ENCODE peak calls at places on chromosomes 2 and 18, in ten cellular contexts. One of them, this sample, is unnamed.

GRCh38 chr2:191933307-191934105 is 86.6 kb upstream of the CAVIN2 start:
- DNase-seq in prostate gland: no peak
- DNase-seq in CD4-positive, alpha-beta T cell: no peak
- DNase-seq in HL-60: no peak
- DNase-seq in osteoblast: no peak
- DNase-seq in upper lobe of right lung: no peak
- DNase-seq in aorta: no peak
- DNase-seq in psoas muscle: no peak
- DNase-seq in Peyer's patch: no peak
- DNase-seq in breast epithelium: no peak
- DNase-seq in this sample: peak

GRCh38 chr2:232473467-232473890 is 14.2 kb downstream of the ECEL1 start:
- DNase-seq in prostate gland: no peak
- DNase-seq in CD4-positive, alpha-beta T cell: no peak
- DNase-seq in HL-60: no peak
- DNase-seq in osteoblast: no peak
- DNase-seq in upper lobe of right lung: peak
- DNase-seq in aorta: no peak
- DNase-seq in psoas muscle: no peak
- DNase-seq in Peyer's patch: no peak
- DNase-seq in breast epithelium: no peak
- DNase-seq in this sample: peak

GRCh38 chr2:127256381-127256780 is 36.3 kb upstream of the CYP27C1 start:
- DNase-seq in prostate gland: no peak
- DNase-seq in CD4-positive, alpha-beta T cell: no peak
- DNase-seq in HL-60: no peak
- DNase-seq in osteoblast: no peak
- DNase-seq in upper lobe of right lung: no peak
- DNase-seq in aorta: no peak
- DNase-seq in psoas muscle: no peak
- DNase-seq in Peyer's patch: no peak
- DNase-seq in breast epithelium: no peak
- DNase-seq in this sample: no peak

GRCh38 chr2:35503311-35503710 is 852.3 kb upstream of the CRIM1 start:
- DNase-seq in prostate gland: no peak
- DNase-seq in CD4-positive, alpha-beta T cell: no peak
- DNase-seq in HL-60: no peak
- DNase-seq in osteoblast: no peak
- DNase-seq in upper lobe of right lung: no peak
- DNase-seq in aorta: no peak
- DNase-seq in psoas muscle: no peak
- DNase-seq in Peyer's patch: no peak
- DNase-seq in breast epithelium: no peak
- DNase-seq in this sample: no peak

GRCh38 chr2:30184035-30184434 is 37.2 kb downstream of the YPEL5 start:
- DNase-seq in prostate gland: no peak
- DNase-seq in CD4-positive, alpha-beta T cell: no peak
- DNase-seq in HL-60: no peak
- DNase-seq in osteoblast: no peak
- DNase-seq in upper lobe of right lung: no peak
- DNase-seq in aorta: no peak
- DNase-seq in psoas muscle: no peak
- DNase-seq in Peyer's patch: no peak
- DNase-seq in breast epithelium: no peak
- DNase-seq in this sample: no peak

GRCh38 chr2:172288603-172289002 is 138.8 kb upstream of the ITGA6 start:
- DNase-seq in prostate gland: no peak
- DNase-seq in CD4-positive, alpha-beta T cell: no peak
- DNase-seq in HL-60: no peak
- DNase-seq in osteoblast: peak
- DNase-seq in upper lobe of right lung: no peak
- DNase-seq in aorta: no peak
- DNase-seq in psoas muscle: no peak
- DNase-seq in Peyer's patch: no peak
- DNase-seq in breast epithelium: no peak
- DNase-seq in this sample: peak

GRCh38 chr2:239991689-239992314 is 33.3 kb downstream of the NDUFA10 start:
- DNase-seq in prostate gland: peak
- DNase-seq in CD4-positive, alpha-beta T cell: no peak
- DNase-seq in HL-60: peak
- DNase-seq in osteoblast: peak
- DNase-seq in upper lobe of right lung: no peak
- DNase-seq in aorta: no peak
- DNase-seq in psoas muscle: no peak
- DNase-seq in Peyer's patch: no peak
- DNase-seq in breast epithelium: no peak
- DNase-seq in this sample: peak

GRCh38 chr2:102122115-102122514 is 20.4 kb upstream of the IL1R1 start:
- DNase-seq in prostate gland: no peak
- DNase-seq in CD4-positive, alpha-beta T cell: no peak
- DNase-seq in HL-60: no peak
- DNase-seq in osteoblast: peak
- DNase-seq in upper lobe of right lung: no peak
- DNase-seq in aorta: no peak
- DNase-seq in psoas muscle: no peak
- DNase-seq in Peyer's patch: no peak
- DNase-seq in breast epithelium: no peak
- DNase-seq in this sample: peak

GRCh38 chr2:223247136-223247535 is 195.1 kb downstream of the KCNE4 start:
- DNase-seq in prostate gland: no peak
- DNase-seq in CD4-positive, alpha-beta T cell: no peak
- DNase-seq in HL-60: peak
- DNase-seq in osteoblast: peak
- DNase-seq in upper lobe of right lung: no peak
- DNase-seq in aorta: no peak
- DNase-seq in psoas muscle: no peak
- DNase-seq in Peyer's patch: no peak
- DNase-seq in breast epithelium: no peak
- DNase-seq in this sample: peak

GRCh38 chr18:1370552-1370951 is 465.9 kb downstream of the ADCYAP1 start:
- DNase-seq in prostate gland: no peak
- DNase-seq in CD4-positive, alpha-beta T cell: no peak
- DNase-seq in HL-60: no peak
- DNase-seq in osteoblast: no peak
- DNase-seq in upper lobe of right lung: no peak
- DNase-seq in aorta: no peak
- DNase-seq in psoas muscle: no peak
- DNase-seq in Peyer's patch: no peak
- DNase-seq in breast epithelium: no peak
- DNase-seq in this sample: no peak

GRCh38 chr18:23306842-23307241 is 146.2 kb upstream of the RIOK3 start:
- DNase-seq in prostate gland: no peak
- DNase-seq in CD4-positive, alpha-beta T cell: no peak
- DNase-seq in HL-60: no peak
- DNase-seq in osteoblast: no peak
- DNase-seq in upper lobe of right lung: no peak
- DNase-seq in aorta: no peak
- DNase-seq in psoas muscle: no peak
- DNase-seq in Peyer's patch: no peak
- DNase-seq in breast epithelium: no peak
- DNase-seq in this sample: no peak

GRCh38 chr2:72893594-72894319 is 6.5 kb downstream of the SPR start:
- DNase-seq in prostate gland: no peak
- DNase-seq in CD4-positive, alpha-beta T cell: no peak
- DNase-seq in HL-60: peak
- DNase-seq in osteoblast: peak
- DNase-seq in upper lobe of right lung: no peak
- DNase-seq in aorta: peak
- DNase-seq in psoas muscle: no peak
- DNase-seq in Peyer's patch: no peak
- DNase-seq in breast epithelium: no peak
- DNase-seq in this sample: peak

GRCh38 chr2:42048318-42049251 is 764 bp downstream of the PKDCC start:
- DNase-seq in prostate gland: no peak
- DNase-seq in CD4-positive, alpha-beta T cell: no peak
- DNase-seq in HL-60: no peak
- DNase-seq in osteoblast: peak
- DNase-seq in upper lobe of right lung: peak
- DNase-seq in aorta: peak
- DNase-seq in psoas muscle: peak
- DNase-seq in Peyer's patch: no peak
- DNase-seq in breast epithelium: no peak
- DNase-seq in this sample: no peak

GRCh38 chr2:142188562-142188961 is 57.7 kb upstream of the LRP1B start:
- DNase-seq in prostate gland: no peak
- DNase-seq in CD4-positive, alpha-beta T cell: no peak
- DNase-seq in HL-60: no peak
- DNase-seq in osteoblast: no peak
- DNase-seq in upper lobe of right lung: no peak
- DNase-seq in aorta: no peak
- DNase-seq in psoas muscle: no peak
- DNase-seq in Peyer's patch: no peak
- DNase-seq in breast epithelium: no peak
- DNase-seq in this sample: no peak

GRCh38 chr2:223100061-223100511 is 48.1 kb downstream of the KCNE4 start:
- DNase-seq in prostate gland: no peak
- DNase-seq in CD4-positive, alpha-beta T cell: no peak
- DNase-seq in HL-60: no peak
- DNase-seq in osteoblast: peak
- DNase-seq in upper lobe of right lung: no peak
- DNase-seq in aorta: peak
- DNase-seq in psoas muscle: peak
- DNase-seq in Peyer's patch: no peak
- DNase-seq in breast epithelium: peak
- DNase-seq in this sample: peak

GRCh38 chr2:105597011-105597830 is 147.5 kb upstream of the NCK2 start:
- DNase-seq in prostate gland: no peak
- DNase-seq in CD4-positive, alpha-beta T cell: no peak
- DNase-seq in HL-60: no peak
- DNase-seq in osteoblast: no peak
- DNase-seq in upper lobe of right lung: no peak
- DNase-seq in aorta: no peak
- DNase-seq in psoas muscle: no peak
- DNase-seq in Peyer's patch: no peak
- DNase-seq in breast epithelium: no peak
- DNase-seq in this sample: no peak

GRCh38 chr2:28780496-28780895 is 28.9 kb downstream of the PPP1CB start:
- DNase-seq in prostate gland: no peak
- DNase-seq in CD4-positive, alpha-beta T cell: no peak
- DNase-seq in HL-60: no peak
- DNase-seq in osteoblast: no peak
- DNase-seq in upper lobe of right lung: no peak
- DNase-seq in aorta: no peak
- DNase-seq in psoas muscle: no peak
- DNase-seq in Peyer's patch: no peak
- DNase-seq in breast epithelium: no peak
- DNase-seq in this sample: no peak

DNA sequence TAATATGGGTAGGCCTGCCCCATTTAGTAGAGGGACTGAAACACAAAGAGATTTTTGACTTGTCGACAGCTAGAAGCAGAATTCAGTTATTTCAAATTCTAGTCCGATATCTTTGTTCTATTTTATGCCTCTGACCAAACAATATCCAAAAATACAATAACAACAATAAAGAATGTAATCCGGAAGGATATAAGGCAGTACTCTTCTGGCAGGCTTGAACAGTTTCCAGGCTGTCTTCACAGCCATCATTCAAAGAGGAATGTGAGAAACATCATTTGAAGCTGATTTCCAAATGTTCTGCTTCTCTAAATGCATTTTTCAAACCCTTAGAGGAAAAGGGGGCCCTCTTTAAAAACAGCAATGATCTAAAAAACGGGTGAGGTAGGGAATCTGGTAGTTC is 36.7 kb upstream of the SPTBN1 start:
- DNase-seq in prostate gland: no peak
- DNase-seq in CD4-positive, alpha-beta T cell: no peak
- DNase-seq in HL-60: no peak
- DNase-seq in osteoblast: no peak
- DNase-seq in upper lobe of right lung: no peak
- DNase-seq in aorta: no peak
- DNase-seq in psoas muscle: no peak
- DNase-seq in Peyer's patch: no peak
- DNase-seq in breast epithelium: no peak
- DNase-seq in this sample: no peak
- H3K27ac ChIP-seq in prostate gland: no peak
- H3K27ac ChIP-seq in CD4-positive, alpha-beta T cell: no peak
- H3K27ac ChIP-seq in HL-60: no peak
- H3K27ac ChIP-seq in osteoblast: no peak
- H3K27ac ChIP-seq in upper lobe of right lung: peak
- H3K27ac ChIP-seq in aorta: no peak
- H3K27ac ChIP-seq in psoas muscle: peak
- H3K27ac ChIP-seq in Peyer's patch: no peak
- H3K27ac ChIP-seq in breast epithelium: no peak
- H3K27ac ChIP-seq in this sample: no peak

GRCh38 chr2:199309411-199309810 is 148.3 kb downstream of the SATB2 start:
- DNase-seq in prostate gland: no peak
- DNase-seq in CD4-positive, alpha-beta T cell: no peak
- DNase-seq in HL-60: no peak
- DNase-seq in osteoblast: no peak
- DNase-seq in upper lobe of right lung: no peak
- DNase-seq in aorta: no peak
- DNase-seq in psoas muscle: no peak
- DNase-seq in Peyer's patch: no peak
- DNase-seq in breast epithelium: no peak
- DNase-seq in this sample: no peak
- H3K27ac ChIP-seq in prostate gland: no peak
- H3K27ac ChIP-seq in CD4-positive, alpha-beta T cell: no peak
- H3K27ac ChIP-seq in HL-60: no peak
- H3K27ac ChIP-seq in osteoblast: no peak
- H3K27ac ChIP-seq in upper lobe of right lung: no peak
- H3K27ac ChIP-seq in aorta: no peak
- H3K27ac ChIP-seq in psoas muscle: no peak
- H3K27ac ChIP-seq in Peyer's patch: no peak
- H3K27ac ChIP-seq in breast epithelium: no peak
- H3K27ac ChIP-seq in this sample: no peak

GRCh38 chr2:39266139-39266805 is 22.5 kb upstream of the CDKL4 start:
- DNase-seq in prostate gland: no peak
- DNase-seq in CD4-positive, alpha-beta T cell: no peak
- DNase-seq in HL-60: no peak
- DNase-seq in osteoblast: peak
- DNase-seq in upper lobe of right lung: no peak
- DNase-seq in aorta: no peak
- DNase-seq in psoas muscle: no peak
- DNase-seq in Peyer's patch: no peak
- DNase-seq in breast epithelium: no peak
- DNase-seq in this sample: peak
- H3K27ac ChIP-seq in prostate gland: no peak
- H3K27ac ChIP-seq in CD4-positive, alpha-beta T cell: no peak
- H3K27ac ChIP-seq in HL-60: no peak
- H3K27ac ChIP-seq in osteoblast: no peak
- H3K27ac ChIP-seq in upper lobe of right lung: no peak
- H3K27ac ChIP-seq in aorta: no peak
- H3K27ac ChIP-seq in psoas muscle: peak
- H3K27ac ChIP-seq in Peyer's patch: no peak
- H3K27ac ChIP-seq in breast epithelium: no peak
- H3K27ac ChIP-seq in this sample: no peak

DNA sequence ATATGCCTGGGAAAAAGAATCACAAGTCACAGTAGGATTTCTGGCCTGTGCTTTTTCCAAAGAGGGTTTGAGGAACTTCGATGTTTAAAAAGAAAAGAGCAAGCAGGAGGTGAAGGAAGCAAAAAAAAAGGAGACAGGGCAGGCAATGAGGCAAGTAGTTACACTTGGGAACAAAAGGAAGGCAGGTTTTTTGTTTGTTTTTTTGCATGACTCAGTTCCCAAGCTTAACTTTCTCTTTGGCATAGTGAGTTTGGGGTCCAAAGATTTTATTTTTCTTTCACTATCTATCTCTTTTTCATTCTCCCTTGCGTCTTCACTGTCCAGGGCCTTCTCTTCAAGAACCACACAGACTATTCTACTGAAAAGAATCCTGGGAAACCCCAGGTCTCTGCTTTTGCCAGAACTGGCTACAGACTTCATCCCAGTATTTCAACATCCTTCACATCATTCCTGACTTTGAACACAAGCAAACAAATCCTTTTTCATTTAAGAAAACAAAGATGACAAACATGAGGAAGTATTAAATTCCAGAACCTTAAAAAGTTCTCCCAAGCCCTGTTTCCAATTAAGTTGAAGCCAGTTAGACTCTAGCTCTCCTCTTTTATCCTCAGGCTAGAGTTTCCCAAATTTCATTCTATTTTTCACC is 210.7 kb upstream of the RND3 start:
- DNase-seq in prostate gland: no peak
- DNase-seq in CD4-positive, alpha-beta T cell: no peak
- DNase-seq in HL-60: no peak
- DNase-seq in osteoblast: peak
- DNase-seq in upper lobe of right lung: no peak
- DNase-seq in aorta: no peak
- DNase-seq in psoas muscle: no peak
- DNase-seq in Peyer's patch: no peak
- DNase-seq in breast epithelium: no peak
- DNase-seq in this sample: no peak
- H3K27ac ChIP-seq in prostate gland: no peak
- H3K27ac ChIP-seq in CD4-positive, alpha-beta T cell: no peak
- H3K27ac ChIP-seq in HL-60: no peak
- H3K27ac ChIP-seq in osteoblast: peak
- H3K27ac ChIP-seq in upper lobe of right lung: no peak
- H3K27ac ChIP-seq in aorta: no peak
- H3K27ac ChIP-seq in psoas muscle: peak
- H3K27ac ChIP-seq in Peyer's patch: no peak
- H3K27ac ChIP-seq in breast epithelium: peak
- H3K27ac ChIP-seq in this sample: no peak

This sample was measured in astrocyte.